ENCODE peak calls at places on chromosomes 2 and 18, in six cellular contexts. One of them, this sample, is unnamed.

GRCh38 chr2:26269571-26270170 is 24.9 kb downstream of the HADHB start:
- DNase-seq in thoracic aorta: no peak
- DNase-seq in WTC11: no peak
- DNase-seq in K562: no peak
- DNase-seq in fibroblast of villous mesenchyme: no peak
- DNase-seq in tibial nerve: no peak
- DNase-seq in this sample: no peak

GRCh38 chr2:13605266-13605665 is 888.5 kb downstream of the TRIB2 start:
- DNase-seq in K562: no peak
- DNase-seq in WTC11: no peak
- DNase-seq in fibroblast of villous mesenchyme: no peak
- DNase-seq in thoracic aorta: no peak
- DNase-seq in tibial nerve: no peak
- DNase-seq in this sample: no peak

GRCh38 chr2:161250864-161251436 is 57.3 kb upstream of the PSMD14 start:
- DNase-seq in thoracic aorta: no peak
- DNase-seq in WTC11: no peak
- DNase-seq in fibroblast of villous mesenchyme: peak; percentile 41
- DNase-seq in tibial nerve: no peak
- DNase-seq in K562: peak; percentile 80
- DNase-seq in this sample: no peak

GRCh38 chr2:1945837-1946236 is 201.5 kb upstream of the PXDN start:
- DNase-seq in tibial nerve: no peak
- DNase-seq in K562: no peak
- DNase-seq in thoracic aorta: no peak
- DNase-seq in fibroblast of villous mesenchyme: no peak
- DNase-seq in WTC11: no peak
- DNase-seq in this sample: no peak

GRCh38 chr2:7037340-7038333 is 120.4 kb downstream of the RNF144A start:
- DNase-seq in WTC11: peak; percentile 79
- DNase-seq in fibroblast of villous mesenchyme: peak; percentile 60
- DNase-seq in tibial nerve: peak; percentile 45
- DNase-seq in thoracic aorta: peak; percentile 40
- DNase-seq in K562: peak; percentile 77
- DNase-seq in this sample: peak; percentile 70

GRCh38 chr2:63189026-63189425 is 138.4 kb downstream of the OTX1 start:
- DNase-seq in tibial nerve: no peak
- DNase-seq in K562: peak; percentile 65
- DNase-seq in fibroblast of villous mesenchyme: peak; percentile 50
- DNase-seq in WTC11: peak; percentile 63
- DNase-seq in thoracic aorta: no peak
- DNase-seq in this sample: no peak

GRCh38 chr2:70982971-70983370 is 4.5 kb downstream of the ANKRD53 start:
- DNase-seq in WTC11: no peak
- DNase-seq in thoracic aorta: no peak
- DNase-seq in tibial nerve: no peak
- DNase-seq in fibroblast of villous mesenchyme: no peak
- DNase-seq in K562: no peak
- DNase-seq in this sample: no peak

GRCh38 chr18:50819027-50819726 is 639 bp downstream of the MRO start:
- DNase-seq in K562: no peak
- DNase-seq in WTC11: peak; percentile 76
- DNase-seq in fibroblast of villous mesenchyme: peak; percentile 7
- DNase-seq in thoracic aorta: no peak
- DNase-seq in tibial nerve: no peak
- DNase-seq in this sample: peak; percentile 41

GRCh38 chr2:11417946-11418585 is 47.9 kb downstream of the E2F6 start:
- DNase-seq in thoracic aorta: no peak
- DNase-seq in WTC11: peak; percentile 26
- DNase-seq in K562: peak; percentile 54
- DNase-seq in fibroblast of villous mesenchyme: no peak
- DNase-seq in tibial nerve: no peak
- DNase-seq in this sample: no peak

GRCh38 chr2:71498261-71498701 is 44.9 kb downstream of the DYSF start:
- DNase-seq in thoracic aorta: no peak
- DNase-seq in WTC11: no peak
- DNase-seq in K562: no peak
- DNase-seq in tibial nerve: no peak
- DNase-seq in fibroblast of villous mesenchyme: peak; percentile 65
- DNase-seq in this sample: no peak

GRCh38 chr2:191601060-191601459 is 76.9 kb upstream of the NABP1 start:
- DNase-seq in K562: no peak
- DNase-seq in thoracic aorta: no peak
- DNase-seq in WTC11: no peak
- DNase-seq in fibroblast of villous mesenchyme: no peak
- DNase-seq in tibial nerve: no peak
- DNase-seq in this sample: no peak
- TF ChIP-seq CTCF in K562: no peak
- TF ChIP-seq CTCF in thoracic aorta: no peak
- TF ChIP-seq CTCF in WTC11: no peak
- TF ChIP-seq CTCF in fibroblast of villous mesenchyme: no peak
- TF ChIP-seq CTCF in tibial nerve: no peak
- TF ChIP-seq CTCF in this sample: no peak

GRCh38 chr18:45852631-45853030 is 27.2 kb downstream of the SIGLEC15 start:
- DNase-seq in WTC11: no peak
- DNase-seq in fibroblast of villous mesenchyme: no peak
- DNase-seq in thoracic aorta: no peak
- DNase-seq in K562: no peak
- DNase-seq in tibial nerve: no peak
- DNase-seq in this sample: no peak

GRCh38 chr18:45847119-45847518 is 21.6 kb downstream of the SIGLEC15 start:
- DNase-seq in tibial nerve: no peak
- DNase-seq in WTC11: no peak
- DNase-seq in thoracic aorta: no peak
- DNase-seq in fibroblast of villous mesenchyme: no peak
- DNase-seq in K562: no peak
- DNase-seq in this sample: no peak

GRCh38 chr18:45851196-45851925 is 25.9 kb downstream of the SIGLEC15 start:
- DNase-seq in WTC11: no peak
- DNase-seq in fibroblast of villous mesenchyme: peak; percentile 38
- DNase-seq in K562: no peak
- DNase-seq in thoracic aorta: no peak
- DNase-seq in tibial nerve: no peak
- DNase-seq in this sample: no peak

GRCh38 chr18:45849529-45849928 is 24.1 kb downstream of the SIGLEC15 start:
- DNase-seq in thoracic aorta: no peak
- DNase-seq in K562: no peak
- DNase-seq in fibroblast of villous mesenchyme: no peak
- DNase-seq in tibial nerve: no peak
- DNase-seq in WTC11: no peak
- DNase-seq in this sample: no peak

GRCh38 chr18:45850021-45850420 is 24.5 kb downstream of the SIGLEC15 start:
- DNase-seq in thoracic aorta: no peak
- DNase-seq in K562: no peak
- DNase-seq in fibroblast of villous mesenchyme: no peak
- DNase-seq in WTC11: peak; percentile 66
- DNase-seq in tibial nerve: no peak
- DNase-seq in this sample: no peak
- TF ChIP-seq CTCF in thoracic aorta: peak; percentile 12
- TF ChIP-seq CTCF in K562: peak; percentile 24
- TF ChIP-seq CTCF in fibroblast of villous mesenchyme: peak; percentile 40
- TF ChIP-seq CTCF in WTC11: peak; percentile 20
- TF ChIP-seq CTCF in tibial nerve: no peak
- TF ChIP-seq CTCF in this sample: peak; percentile 21

DNA sequence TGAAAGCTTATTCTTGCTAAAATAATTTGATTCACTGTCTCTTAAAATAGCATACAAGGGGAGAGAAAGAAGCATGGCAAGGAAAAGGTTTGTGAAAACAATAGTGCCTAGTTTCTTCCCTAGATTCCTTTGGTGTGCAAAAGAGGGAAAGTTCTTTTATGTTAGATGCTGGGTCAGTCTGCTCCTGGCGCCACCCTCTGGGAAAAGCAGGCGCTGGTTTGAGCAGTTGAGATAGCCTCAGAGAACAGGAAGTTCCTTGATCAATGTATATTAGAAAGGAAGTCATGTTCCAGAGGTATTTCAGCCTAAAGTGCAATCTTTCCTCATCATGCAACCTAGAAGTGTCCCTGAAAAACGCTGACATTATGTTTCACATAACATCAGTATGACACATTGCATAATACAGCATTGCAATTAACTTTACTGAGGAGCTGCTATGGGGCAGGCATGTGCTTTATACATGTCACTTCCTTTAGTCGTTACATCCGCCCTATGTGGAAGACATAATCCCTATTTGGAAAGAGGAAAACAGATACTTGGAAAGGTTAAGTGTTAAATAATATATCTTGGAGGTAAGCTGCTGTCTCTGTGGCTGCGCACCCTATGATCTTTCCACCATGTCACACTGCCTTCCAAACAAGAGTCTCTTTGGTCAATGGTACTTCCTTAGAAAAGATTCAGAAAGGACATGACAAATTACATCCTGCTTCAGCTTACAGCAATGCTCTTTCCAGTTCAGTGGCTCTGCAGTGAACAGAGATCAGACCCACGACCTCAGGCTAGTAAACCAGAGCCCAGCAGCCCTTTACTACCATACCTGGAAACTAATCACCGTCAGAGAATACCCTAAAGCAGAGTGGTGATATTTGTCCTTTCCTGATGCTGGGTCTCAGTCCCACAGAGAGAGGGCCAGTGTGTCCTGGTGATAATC is 369.7 kb downstream of the RAD51AP2 start:
- DNase-seq in thoracic aorta: no peak
- DNase-seq in tibial nerve: no peak
- DNase-seq in K562: peak; percentile 68
- DNase-seq in WTC11: peak; percentile 55
- DNase-seq in fibroblast of villous mesenchyme: peak; percentile 56
- DNase-seq in this sample: no peak
- TF ChIP-seq CTCF in thoracic aorta: no peak
- TF ChIP-seq CTCF in tibial nerve: no peak
- TF ChIP-seq CTCF in K562: peak; percentile 72
- TF ChIP-seq CTCF in WTC11: no peak
- TF ChIP-seq CTCF in fibroblast of villous mesenchyme: peak; percentile 82
- TF ChIP-seq CTCF in this sample: no peak

DNA sequence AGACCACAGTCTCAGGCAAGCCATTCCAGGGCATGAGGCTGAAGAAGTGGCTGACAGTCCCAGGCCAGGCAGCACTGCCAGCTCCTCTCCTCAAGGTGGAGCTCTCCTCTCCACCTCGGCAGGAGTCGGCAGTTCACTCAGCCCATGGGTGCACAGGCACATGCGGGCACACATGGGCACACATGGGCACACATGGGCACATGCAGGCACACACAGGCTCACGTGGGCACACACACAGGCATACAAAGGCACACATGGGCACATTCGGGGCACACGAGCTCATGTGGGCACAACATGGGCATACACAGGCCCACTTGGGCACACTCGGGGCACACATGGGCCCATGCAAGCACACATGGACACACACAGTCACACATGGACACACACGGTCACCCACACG is 65.3 kb upstream of the TAF1B start:
- DNase-seq in tibial nerve: no peak
- DNase-seq in thoracic aorta: no peak
- DNase-seq in WTC11: peak; percentile 51
- DNase-seq in fibroblast of villous mesenchyme: no peak
- DNase-seq in K562: peak; percentile 38
- DNase-seq in this sample: no peak
- TF ChIP-seq CTCF in tibial nerve: no peak
- TF ChIP-seq CTCF in thoracic aorta: no peak
- TF ChIP-seq CTCF in WTC11: peak; percentile 29
- TF ChIP-seq CTCF in fibroblast of villous mesenchyme: peak; percentile 47
- TF ChIP-seq CTCF in K562: peak; percentile 77
- TF ChIP-seq CTCF in this sample: no peak

GRCh38 chr2:5230443-5230842 is 461.7 kb upstream of the SOX11 start:
- DNase-seq in K562: no peak
- DNase-seq in WTC11: no peak
- DNase-seq in fibroblast of villous mesenchyme: no peak
- DNase-seq in thoracic aorta: no peak
- DNase-seq in tibial nerve: no peak
- DNase-seq in this sample: no peak

GRCh38 chr2:5231287-5231686 is 460.9 kb upstream of the SOX11 start:
- DNase-seq in tibial nerve: no peak
- DNase-seq in fibroblast of villous mesenchyme: no peak
- DNase-seq in thoracic aorta: no peak
- DNase-seq in K562: no peak
- DNase-seq in WTC11: no peak
- DNase-seq in this sample: no peak

GRCh38 chr2:5234563-5234962 is 457.6 kb upstream of the SOX11 start:
- DNase-seq in K562: no peak
- DNase-seq in thoracic aorta: no peak
- DNase-seq in WTC11: no peak
- DNase-seq in tibial nerve: no peak
- DNase-seq in fibroblast of villous mesenchyme: no peak
- DNase-seq in this sample: no peak

GRCh38 chr2:5230879-5231278 is 461.3 kb upstream of the SOX11 start:
- DNase-seq in fibroblast of villous mesenchyme: no peak
- DNase-seq in thoracic aorta: no peak
- DNase-seq in WTC11: no peak
- DNase-seq in tibial nerve: no peak
- DNase-seq in K562: no peak
- DNase-seq in this sample: no peak

GRCh38 chr2:5236308-5236707 is 455.9 kb upstream of the SOX11 start:
- DNase-seq in K562: no peak
- DNase-seq in fibroblast of villous mesenchyme: no peak
- DNase-seq in WTC11: no peak
- DNase-seq in tibial nerve: no peak
- DNase-seq in thoracic aorta: no peak
- DNase-seq in this sample: no peak
- TF ChIP-seq CTCF in K562: no peak
- TF ChIP-seq CTCF in fibroblast of villous mesenchyme: no peak
- TF ChIP-seq CTCF in WTC11: no peak
- TF ChIP-seq CTCF in tibial nerve: no peak
- TF ChIP-seq CTCF in thoracic aorta: no peak
- TF ChIP-seq CTCF in this sample: no peak

GRCh38 chr2:217892560-217892959 is 110.2 kb downstream of the TNS1 start:
- DNase-seq in tibial nerve: no peak
- DNase-seq in WTC11: no peak
- DNase-seq in fibroblast of villous mesenchyme: no peak
- DNase-seq in K562: no peak
- DNase-seq in thoracic aorta: no peak
- DNase-seq in this sample: no peak

GRCh38 chr2:217887841-217888665 is 114.7 kb downstream of the TNS1 start:
- DNase-seq in WTC11: no peak
- DNase-seq in tibial nerve: no peak
- DNase-seq in fibroblast of villous mesenchyme: peak; percentile 14
- DNase-seq in K562: peak; percentile 18
- DNase-seq in thoracic aorta: no peak
- DNase-seq in this sample: no peak

GRCh38 chr2:217889656-217890055 is 113.1 kb downstream of the TNS1 start:
- DNase-seq in thoracic aorta: no peak
- DNase-seq in tibial nerve: no peak
- DNase-seq in K562: no peak
- DNase-seq in fibroblast of villous mesenchyme: no peak
- DNase-seq in WTC11: no peak
- DNase-seq in this sample: no peak

GRCh38 chr2:217893440-217893839 is 109.4 kb downstream of the TNS1 start:
- DNase-seq in tibial nerve: no peak
- DNase-seq in thoracic aorta: no peak
- DNase-seq in K562: no peak
- DNase-seq in fibroblast of villous mesenchyme: no peak
- DNase-seq in WTC11: no peak
- DNase-seq in this sample: no peak

DNA sequence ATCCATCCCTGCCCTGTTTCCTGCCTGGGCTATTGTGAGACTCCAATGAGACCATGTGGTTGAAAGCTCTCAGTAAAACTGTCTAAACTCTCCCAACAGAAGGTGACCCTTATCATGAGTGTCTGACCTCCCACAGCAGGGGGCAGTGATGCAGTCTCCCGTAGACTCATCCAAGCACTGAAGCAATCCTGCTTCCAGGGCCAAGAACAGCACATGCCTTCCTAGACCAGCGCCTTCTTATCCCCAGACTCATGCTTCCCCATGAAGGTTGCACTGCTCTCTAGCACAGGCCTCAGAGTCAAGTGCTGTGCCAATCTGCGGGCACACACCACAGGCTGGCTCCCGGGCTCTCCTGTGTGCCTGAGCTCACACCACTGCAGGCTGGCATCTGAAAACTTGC is 112.3 kb downstream of the TNS1 start:
- DNase-seq in WTC11: no peak
- DNase-seq in tibial nerve: no peak
- DNase-seq in K562: peak; percentile 16
- DNase-seq in fibroblast of villous mesenchyme: peak; percentile 82
- DNase-seq in thoracic aorta: no peak
- DNase-seq in this sample: no peak
- TF ChIP-seq CTCF in WTC11: no peak
- TF ChIP-seq CTCF in tibial nerve: peak; percentile 34
- TF ChIP-seq CTCF in K562: no peak
- TF ChIP-seq CTCF in fibroblast of villous mesenchyme: peak; percentile 50
- TF ChIP-seq CTCF in thoracic aorta: peak; percentile 19
- TF ChIP-seq CTCF in this sample: no peak

This sample was measured in mesothelial cell of epicardium.